ENCODE peak calls at places on chromosomes 7 and 10, in ten cellular contexts. One of them, this sample, is unnamed.

GRCh38 chr10:33263453-33263852 is 71.0 kb downstream of the NRP1 start:
- DNase-seq in A549: no peak
- DNase-seq in fibroblast of the aortic adventitia: peak
- DNase-seq in ascending aorta: no peak
- DNase-seq in GM06990: no peak
- DNase-seq in AG09309: peak
- DNase-seq in lower leg skin: no peak
- DNase-seq in BJ: no peak
- DNase-seq in GM12865: no peak
- DNase-seq in nephron progenitor cell: no peak
- DNase-seq in this sample: no peak

GRCh38 chr7:134736381-134736780 is 43.1 kb upstream of the CALD1 start:
- DNase-seq in fibroblast of the aortic adventitia: no peak
- DNase-seq in A549: no peak
- DNase-seq in GM12865: no peak
- DNase-seq in nephron progenitor cell: no peak
- DNase-seq in BJ: no peak
- DNase-seq in ascending aorta: no peak
- DNase-seq in lower leg skin: no peak
- DNase-seq in GM06990: no peak
- DNase-seq in AG09309: no peak
- DNase-seq in this sample: no peak

GRCh38 chr10:48330269-48330668 is 23.8 kb downstream of the MAPK8 start:
- DNase-seq in ascending aorta: no peak
- DNase-seq in fibroblast of the aortic adventitia: peak
- DNase-seq in AG09309: peak
- DNase-seq in nephron progenitor cell: no peak
- DNase-seq in BJ: no peak
- DNase-seq in GM12865: no peak
- DNase-seq in A549: no peak
- DNase-seq in lower leg skin: no peak
- DNase-seq in GM06990: no peak
- DNase-seq in this sample: no peak

GRCh38 chr7:135328053-135328452 is 94.4 kb downstream of the STRA8 start:
- DNase-seq in ascending aorta: no peak
- DNase-seq in GM12865: no peak
- DNase-seq in lower leg skin: no peak
- DNase-seq in BJ: no peak
- DNase-seq in A549: no peak
- DNase-seq in nephron progenitor cell: no peak
- DNase-seq in AG09309: no peak
- DNase-seq in fibroblast of the aortic adventitia: no peak
- DNase-seq in GM06990: no peak
- DNase-seq in this sample: no peak

GRCh38 chr7:121343302-121343701 is 14.5 kb downstream of the WNT16 start:
- DNase-seq in GM12865: no peak
- DNase-seq in A549: no peak
- DNase-seq in nephron progenitor cell: no peak
- DNase-seq in lower leg skin: no peak
- DNase-seq in AG09309: no peak
- DNase-seq in fibroblast of the aortic adventitia: no peak
- DNase-seq in GM06990: no peak
- DNase-seq in BJ: no peak
- DNase-seq in ascending aorta: no peak
- DNase-seq in this sample: no peak

GRCh38 chr10:79277579-79277978 is 69.7 kb upstream of the PPIF start:
- DNase-seq in nephron progenitor cell: no peak
- DNase-seq in GM12865: no peak
- DNase-seq in lower leg skin: no peak
- DNase-seq in BJ: no peak
- DNase-seq in fibroblast of the aortic adventitia: no peak
- DNase-seq in AG09309: no peak
- DNase-seq in ascending aorta: no peak
- DNase-seq in GM06990: no peak
- DNase-seq in A549: no peak
- DNase-seq in this sample: no peak

GRCh38 chr7:151769189-151769821 is 107.6 kb downstream of the PRKAG2 start:
- DNase-seq in BJ: no peak
- DNase-seq in fibroblast of the aortic adventitia: no peak
- DNase-seq in GM06990: peak
- DNase-seq in AG09309: no peak
- DNase-seq in GM12865: peak
- DNase-seq in ascending aorta: no peak
- DNase-seq in lower leg skin: no peak
- DNase-seq in A549: no peak
- DNase-seq in nephron progenitor cell: no peak
- DNase-seq in this sample: no peak

GRCh38 chr7:85229544-85229943 is 42.7 kb upstream of the SEMA3D start:
- DNase-seq in ascending aorta: no peak
- DNase-seq in fibroblast of the aortic adventitia: no peak
- DNase-seq in GM12865: no peak
- DNase-seq in GM06990: no peak
- DNase-seq in lower leg skin: no peak
- DNase-seq in nephron progenitor cell: no peak
- DNase-seq in AG09309: no peak
- DNase-seq in BJ: no peak
- DNase-seq in A549: no peak
- DNase-seq in this sample: no peak

GRCh38 chr10:77667426-77668324 is 30.1 kb upstream of the KCNMA1 start:
- DNase-seq in fibroblast of the aortic adventitia: no peak
- DNase-seq in BJ: no peak
- DNase-seq in nephron progenitor cell: no peak
- DNase-seq in A549: no peak
- DNase-seq in GM12865: peak
- DNase-seq in lower leg skin: no peak
- DNase-seq in ascending aorta: no peak
- DNase-seq in AG09309: no peak
- DNase-seq in GM06990: no peak
- DNase-seq in this sample: no peak

GRCh38 chr10:89888647-89889046 is 187.3 kb downstream of the KIF20B start:
- DNase-seq in ascending aorta: no peak
- DNase-seq in nephron progenitor cell: no peak
- DNase-seq in GM06990: peak
- DNase-seq in AG09309: no peak
- DNase-seq in BJ: no peak
- DNase-seq in lower leg skin: no peak
- DNase-seq in A549: no peak
- DNase-seq in GM12865: peak
- DNase-seq in fibroblast of the aortic adventitia: no peak
- DNase-seq in this sample: no peak

GRCh38 chr10:89889610-89890009 is 188.2 kb downstream of the KIF20B start:
- DNase-seq in nephron progenitor cell: no peak
- DNase-seq in ascending aorta: no peak
- DNase-seq in fibroblast of the aortic adventitia: no peak
- DNase-seq in BJ: no peak
- DNase-seq in lower leg skin: no peak
- DNase-seq in GM06990: no peak
- DNase-seq in GM12865: no peak
- DNase-seq in A549: no peak
- DNase-seq in AG09309: no peak
- DNase-seq in this sample: no peak

GRCh38 chr10:89891006-89891405 is 189.6 kb downstream of the KIF20B start:
- DNase-seq in GM12865: no peak
- DNase-seq in fibroblast of the aortic adventitia: no peak
- DNase-seq in ascending aorta: no peak
- DNase-seq in nephron progenitor cell: no peak
- DNase-seq in lower leg skin: no peak
- DNase-seq in GM06990: no peak
- DNase-seq in A549: no peak
- DNase-seq in AG09309: no peak
- DNase-seq in BJ: no peak
- DNase-seq in this sample: no peak

GRCh38 chr10:89894051-89894450 is 192.7 kb downstream of the KIF20B start:
- DNase-seq in fibroblast of the aortic adventitia: peak
- DNase-seq in nephron progenitor cell: no peak
- DNase-seq in lower leg skin: no peak
- DNase-seq in GM12865: no peak
- DNase-seq in AG09309: no peak
- DNase-seq in ascending aorta: no peak
- DNase-seq in BJ: no peak
- DNase-seq in GM06990: no peak
- DNase-seq in A549: no peak
- DNase-seq in this sample: no peak
- TF ChIP-seq CTCF in fibroblast of the aortic adventitia: no peak
- TF ChIP-seq CTCF in nephron progenitor cell: no peak
- TF ChIP-seq CTCF in lower leg skin: no peak
- TF ChIP-seq CTCF in GM12865: no peak
- TF ChIP-seq CTCF in AG09309: no peak
- TF ChIP-seq CTCF in ascending aorta: no peak
- TF ChIP-seq CTCF in BJ: no peak
- TF ChIP-seq CTCF in GM06990: no peak
- TF ChIP-seq CTCF in A549: no peak
- TF ChIP-seq CTCF in this sample: no peak

DNA sequence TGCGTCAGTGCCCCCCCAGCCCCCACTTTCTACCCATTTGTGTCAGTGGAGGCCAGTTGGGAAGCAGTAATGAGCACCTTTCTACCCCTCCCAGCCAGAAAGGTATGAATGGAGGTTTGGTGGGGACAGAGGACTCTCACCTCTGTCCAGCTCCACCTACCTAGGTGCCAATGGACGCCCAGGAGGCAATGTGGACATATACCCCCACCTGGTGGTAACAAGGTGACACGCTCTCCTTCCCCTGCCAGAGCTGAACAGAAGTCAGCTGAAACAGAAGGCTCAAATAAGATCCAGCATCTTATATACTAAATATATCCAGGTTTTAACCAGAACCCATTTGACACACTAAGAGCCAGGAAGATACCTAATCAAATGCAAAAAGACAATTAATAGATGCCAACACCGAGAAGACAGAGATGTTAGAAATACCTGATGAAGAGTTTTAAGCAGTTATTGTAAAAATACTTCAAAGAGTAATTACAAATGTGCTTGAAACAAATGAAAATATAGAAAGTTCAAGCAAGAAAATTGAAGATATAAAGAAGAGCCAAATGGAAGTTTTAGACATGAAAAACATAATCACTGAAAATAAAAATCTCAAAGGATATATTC is 18.4 kb upstream of the SORCS3 start:
- DNase-seq in GM06990: no peak
- DNase-seq in AG09309: no peak
- DNase-seq in nephron progenitor cell: peak
- DNase-seq in lower leg skin: no peak
- DNase-seq in fibroblast of the aortic adventitia: no peak
- DNase-seq in A549: peak
- DNase-seq in GM12865: peak
- DNase-seq in BJ: no peak
- DNase-seq in ascending aorta: no peak
- DNase-seq in this sample: peak
- TF ChIP-seq CTCF in GM06990: peak
- TF ChIP-seq CTCF in AG09309: peak
- TF ChIP-seq CTCF in nephron progenitor cell: peak
- TF ChIP-seq CTCF in lower leg skin: no peak
- TF ChIP-seq CTCF in fibroblast of the aortic adventitia: peak
- TF ChIP-seq CTCF in A549: peak
- TF ChIP-seq CTCF in GM12865: peak
- TF ChIP-seq CTCF in BJ: peak
- TF ChIP-seq CTCF in ascending aorta: peak
- TF ChIP-seq CTCF in this sample: no peak

GRCh38 chr7:36021367-36021766 is 131.7 kb upstream of the EEPD1 start:
- DNase-seq in lower leg skin: no peak
- DNase-seq in AG09309: no peak
- DNase-seq in fibroblast of the aortic adventitia: peak
- DNase-seq in BJ: no peak
- DNase-seq in GM06990: no peak
- DNase-seq in ascending aorta: no peak
- DNase-seq in GM12865: peak
- DNase-seq in nephron progenitor cell: no peak
- DNase-seq in A549: no peak
- DNase-seq in this sample: peak
- TF ChIP-seq CTCF in lower leg skin: no peak
- TF ChIP-seq CTCF in AG09309: peak
- TF ChIP-seq CTCF in fibroblast of the aortic adventitia: peak
- TF ChIP-seq CTCF in BJ: peak
- TF ChIP-seq CTCF in GM06990: peak
- TF ChIP-seq CTCF in ascending aorta: peak
- TF ChIP-seq CTCF in GM12865: peak
- TF ChIP-seq CTCF in nephron progenitor cell: no peak
- TF ChIP-seq CTCF in A549: peak
- TF ChIP-seq CTCF in this sample: peak

GRCh38 chr7:27634892-27635538 is 27.7 kb downstream of the HIBADH start:
- DNase-seq in fibroblast of the aortic adventitia: no peak
- DNase-seq in AG09309: no peak
- DNase-seq in GM06990: no peak
- DNase-seq in BJ: no peak
- DNase-seq in A549: no peak
- DNase-seq in lower leg skin: no peak
- DNase-seq in nephron progenitor cell: no peak
- DNase-seq in ascending aorta: no peak
- DNase-seq in GM12865: no peak
- DNase-seq in this sample: no peak

GRCh38 chr7:27635728-27636127 is 27.0 kb downstream of the HIBADH start:
- DNase-seq in nephron progenitor cell: no peak
- DNase-seq in A549: no peak
- DNase-seq in GM12865: no peak
- DNase-seq in fibroblast of the aortic adventitia: no peak
- DNase-seq in GM06990: no peak
- DNase-seq in lower leg skin: no peak
- DNase-seq in ascending aorta: no peak
- DNase-seq in AG09309: no peak
- DNase-seq in BJ: no peak
- DNase-seq in this sample: no peak

GRCh38 chr7:27640914-27641570 is 21.6 kb downstream of the HIBADH start:
- DNase-seq in A549: peak
- DNase-seq in fibroblast of the aortic adventitia: peak
- DNase-seq in nephron progenitor cell: no peak
- DNase-seq in GM12865: peak
- DNase-seq in BJ: no peak
- DNase-seq in AG09309: peak
- DNase-seq in ascending aorta: no peak
- DNase-seq in GM06990: no peak
- DNase-seq in lower leg skin: no peak
- DNase-seq in this sample: peak

GRCh38 chr7:27633062-27633461 is 29.6 kb downstream of the HIBADH start:
- DNase-seq in ascending aorta: no peak
- DNase-seq in AG09309: no peak
- DNase-seq in GM06990: no peak
- DNase-seq in fibroblast of the aortic adventitia: no peak
- DNase-seq in GM12865: no peak
- DNase-seq in nephron progenitor cell: no peak
- DNase-seq in lower leg skin: no peak
- DNase-seq in BJ: no peak
- DNase-seq in A549: no peak
- DNase-seq in this sample: no peak

DNA sequence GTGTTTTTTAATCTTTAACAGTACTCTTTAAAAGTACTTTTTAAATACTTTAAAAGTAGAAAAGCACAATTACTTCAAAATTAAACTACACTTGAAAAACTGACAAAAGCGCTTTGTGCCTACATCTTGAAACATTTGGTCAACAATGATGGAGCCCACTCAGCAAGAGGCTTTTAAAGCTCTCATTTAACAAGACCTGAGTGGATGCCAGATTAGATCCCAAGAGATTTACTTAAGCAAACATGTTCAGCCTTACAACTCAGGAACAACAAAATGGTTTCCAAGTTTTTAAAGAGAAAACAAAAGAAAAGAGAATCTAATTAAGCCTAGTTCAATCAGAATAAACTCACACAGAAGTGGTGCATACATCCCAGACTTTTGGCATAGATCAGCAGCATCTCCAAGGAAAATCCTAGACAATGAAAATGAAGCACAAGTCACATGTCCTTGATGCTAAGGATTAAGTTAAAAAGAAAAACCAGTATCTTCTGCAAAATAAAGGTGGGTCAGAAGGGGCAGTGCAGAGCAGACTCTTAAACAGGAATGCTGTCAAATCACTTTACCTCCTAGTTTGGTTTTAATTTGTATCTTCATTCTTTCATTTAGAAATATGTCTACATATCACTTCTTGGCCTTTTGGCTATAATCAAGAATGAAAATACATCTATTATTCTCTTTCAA is 26.2 kb downstream of the HIBADH start:
- DNase-seq in GM12865: no peak
- DNase-seq in BJ: no peak
- DNase-seq in lower leg skin: no peak
- DNase-seq in ascending aorta: no peak
- DNase-seq in A549: no peak
- DNase-seq in AG09309: peak
- DNase-seq in GM06990: no peak
- DNase-seq in fibroblast of the aortic adventitia: peak
- DNase-seq in nephron progenitor cell: no peak
- DNase-seq in this sample: no peak
- TF ChIP-seq CTCF in GM12865: no peak
- TF ChIP-seq CTCF in BJ: no peak
- TF ChIP-seq CTCF in lower leg skin: no peak
- TF ChIP-seq CTCF in ascending aorta: no peak
- TF ChIP-seq CTCF in A549: no peak
- TF ChIP-seq CTCF in AG09309: no peak
- TF ChIP-seq CTCF in GM06990: no peak
- TF ChIP-seq CTCF in fibroblast of the aortic adventitia: peak
- TF ChIP-seq CTCF in nephron progenitor cell: no peak
- TF ChIP-seq CTCF in this sample: no peak